ENCODE peak calls at places on chromosomes 2 and 18, in nine cellular contexts. One of them, this sample, is unnamed.

GRCh38 chr18:31162825-31163435 is at the start of gene DSC1:
- DNase-seq in CD8-positive, alpha-beta memory T cell: peak; percentile 66
- DNase-seq in DND-41: no peak
- DNase-seq in fibroblast of lung: no peak
- DNase-seq in foreskin fibroblast: no peak
- DNase-seq in psoas muscle: no peak
- DNase-seq in WERI-Rb-1: no peak
- DNase-seq in mammary epithelial cell: no peak
- DNase-seq in right lobe of liver: no peak
- DNase-seq in this sample: no peak

GRCh38 chr2:7792031-7792651 is 874.9 kb downstream of the RNF144A start:
- DNase-seq in CD8-positive, alpha-beta memory T cell: no peak
- DNase-seq in DND-41: no peak
- DNase-seq in fibroblast of lung: peak; percentile 6
- DNase-seq in foreskin fibroblast: no peak
- DNase-seq in psoas muscle: no peak
- DNase-seq in WERI-Rb-1: no peak
- DNase-seq in mammary epithelial cell: no peak
- DNase-seq in right lobe of liver: peak; percentile 83
- DNase-seq in this sample: no peak

GRCh38 chr2:101617188-101617587 is 80.3 kb upstream of the MAP4K4 start:
- DNase-seq in CD8-positive, alpha-beta memory T cell: no peak
- DNase-seq in DND-41: no peak
- DNase-seq in fibroblast of lung: peak; percentile 90
- DNase-seq in foreskin fibroblast: peak; percentile 60
- DNase-seq in psoas muscle: no peak
- DNase-seq in WERI-Rb-1: no peak
- DNase-seq in mammary epithelial cell: peak; percentile 27
- DNase-seq in right lobe of liver: no peak
- DNase-seq in this sample: no peak

GRCh38 chr2:225108805-225109204 is 66.5 kb upstream of the DOCK10 start:
- DNase-seq in CD8-positive, alpha-beta memory T cell: no peak
- DNase-seq in DND-41: no peak
- DNase-seq in fibroblast of lung: no peak
- DNase-seq in foreskin fibroblast: no peak
- DNase-seq in psoas muscle: no peak
- DNase-seq in WERI-Rb-1: no peak
- DNase-seq in mammary epithelial cell: no peak
- DNase-seq in right lobe of liver: no peak
- DNase-seq in this sample: no peak

GRCh38 chr2:181680055-181680936 is at the start of gene NEUROD1:
- DNase-seq in CD8-positive, alpha-beta memory T cell: no peak
- DNase-seq in DND-41: no peak
- DNase-seq in fibroblast of lung: no peak
- DNase-seq in foreskin fibroblast: no peak
- DNase-seq in psoas muscle: no peak
- DNase-seq in WERI-Rb-1: peak; percentile 99
- DNase-seq in mammary epithelial cell: no peak
- DNase-seq in right lobe of liver: no peak
- DNase-seq in this sample: no peak

GRCh38 chr2:135727968-135728728 is 13.5 kb upstream of the UBXN4 start:
- DNase-seq in CD8-positive, alpha-beta memory T cell: no peak
- DNase-seq in DND-41: no peak
- DNase-seq in fibroblast of lung: no peak
- DNase-seq in foreskin fibroblast: no peak
- DNase-seq in psoas muscle: no peak
- DNase-seq in WERI-Rb-1: no peak
- DNase-seq in mammary epithelial cell: no peak
- DNase-seq in right lobe of liver: no peak
- DNase-seq in this sample: no peak

GRCh38 chr2:71100195-71100964 is 29.6 kb downstream of the MCEE start:
- DNase-seq in CD8-positive, alpha-beta memory T cell: peak; percentile 11
- DNase-seq in DND-41: peak; percentile 42
- DNase-seq in fibroblast of lung: peak; percentile 58
- DNase-seq in foreskin fibroblast: peak; percentile 37
- DNase-seq in psoas muscle: peak; percentile 66
- DNase-seq in WERI-Rb-1: peak; percentile 80
- DNase-seq in mammary epithelial cell: peak; percentile 48
- DNase-seq in right lobe of liver: peak; percentile 51
- DNase-seq in this sample: peak; percentile 47

GRCh38 chr2:221554769-221555510 is 17.2 kb downstream of the EPHA4 start:
- DNase-seq in CD8-positive, alpha-beta memory T cell: no peak
- DNase-seq in DND-41: no peak
- DNase-seq in fibroblast of lung: peak; percentile 64
- DNase-seq in foreskin fibroblast: no peak
- DNase-seq in psoas muscle: no peak
- DNase-seq in WERI-Rb-1: no peak
- DNase-seq in mammary epithelial cell: no peak
- DNase-seq in right lobe of liver: no peak
- DNase-seq in this sample: no peak

GRCh38 chr2:28004086-28004485 is 113.6 kb downstream of the BABAM2 start:
- DNase-seq in CD8-positive, alpha-beta memory T cell: no peak
- DNase-seq in DND-41: peak; percentile 26
- DNase-seq in fibroblast of lung: peak; percentile 96
- DNase-seq in foreskin fibroblast: peak; percentile 69
- DNase-seq in psoas muscle: no peak
- DNase-seq in WERI-Rb-1: no peak
- DNase-seq in mammary epithelial cell: peak; percentile 76
- DNase-seq in right lobe of liver: no peak
- DNase-seq in this sample: no peak

GRCh38 chr2:17830053-17831034 is 14.1 kb downstream of the MSGN1 start:
- DNase-seq in CD8-positive, alpha-beta memory T cell: peak; percentile 2
- DNase-seq in DND-41: no peak
- DNase-seq in fibroblast of lung: peak; percentile 69
- DNase-seq in foreskin fibroblast: peak; percentile 44
- DNase-seq in psoas muscle: peak; percentile 85
- DNase-seq in WERI-Rb-1: peak; percentile 97
- DNase-seq in mammary epithelial cell: peak; percentile 69
- DNase-seq in right lobe of liver: peak; percentile 73
- DNase-seq in this sample: peak; percentile 59

GRCh38 chr2:191617589-191617988 is 60.3 kb upstream of the NABP1 start:
- DNase-seq in CD8-positive, alpha-beta memory T cell: peak; percentile 80
- DNase-seq in DND-41: peak; percentile 67
- DNase-seq in fibroblast of lung: no peak
- DNase-seq in foreskin fibroblast: no peak
- DNase-seq in psoas muscle: no peak
- DNase-seq in WERI-Rb-1: no peak
- DNase-seq in mammary epithelial cell: no peak
- DNase-seq in right lobe of liver: no peak
- DNase-seq in this sample: peak; percentile 81

DNA sequence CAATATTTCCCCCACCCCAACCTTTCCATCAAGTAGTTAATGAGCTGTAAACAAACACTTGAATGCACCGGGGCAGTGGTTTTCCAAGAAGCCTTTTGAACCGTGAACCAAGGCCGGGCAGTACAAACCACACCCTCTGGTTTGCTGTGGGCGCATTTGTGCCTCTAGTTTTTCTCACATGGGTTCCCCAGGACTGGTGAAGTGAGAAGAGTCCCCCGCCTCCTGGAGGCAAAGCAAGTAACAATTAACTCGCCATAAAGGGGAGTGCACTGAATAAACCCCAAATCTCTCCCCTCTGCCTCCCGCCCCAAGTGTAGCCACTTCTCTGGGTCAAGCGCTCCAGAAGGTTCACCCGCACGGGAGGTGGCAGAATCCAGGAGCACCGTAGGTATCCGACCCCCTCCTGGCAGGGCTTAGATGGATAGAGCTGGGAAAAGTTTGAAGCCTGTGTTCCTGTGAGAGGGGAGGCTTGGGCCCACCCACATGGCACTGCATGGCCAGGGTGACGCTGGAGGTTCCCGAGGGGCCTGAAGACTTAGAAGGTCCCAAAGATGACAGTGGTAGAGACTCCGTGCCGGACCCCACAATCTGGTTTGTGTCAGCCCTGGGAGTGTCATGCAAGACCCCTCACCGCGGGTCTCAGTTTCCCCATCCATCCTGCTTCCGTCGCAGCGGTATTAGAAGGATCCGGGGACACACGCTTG is 182.2 kb downstream of the SMAD2 start:
- DNase-seq in CD8-positive, alpha-beta memory T cell: no peak
- DNase-seq in DND-41: no peak
- DNase-seq in fibroblast of lung: no peak
- DNase-seq in foreskin fibroblast: no peak
- DNase-seq in psoas muscle: no peak
- DNase-seq in WERI-Rb-1: no peak
- DNase-seq in mammary epithelial cell: no peak
- DNase-seq in right lobe of liver: no peak
- DNase-seq in this sample: no peak
- H3K4me3 ChIP-seq in CD8-positive, alpha-beta memory T cell: no peak overlapping the region
- H3K4me3 ChIP-seq in DND-41: no peak overlapping the region
- H3K4me3 ChIP-seq in fibroblast of lung: no peak overlapping the region
- H3K4me3 ChIP-seq in foreskin fibroblast: no peak overlapping the region
- H3K4me3 ChIP-seq in psoas muscle: peak overlapping the region; percentile 54
- H3K4me3 ChIP-seq in WERI-Rb-1: peak overlapping the region; percentile 54
- H3K4me3 ChIP-seq in mammary epithelial cell: no peak overlapping the region
- H3K4me3 ChIP-seq in right lobe of liver: no peak overlapping the region
- H3K4me3 ChIP-seq in this sample: no peak overlapping the region

GRCh38 chr2:60469918-60470317 is 83.5 kb downstream of the BCL11A start:
- DNase-seq in CD8-positive, alpha-beta memory T cell: no peak
- DNase-seq in DND-41: no peak
- DNase-seq in fibroblast of lung: no peak
- DNase-seq in foreskin fibroblast: no peak
- DNase-seq in psoas muscle: no peak
- DNase-seq in WERI-Rb-1: no peak
- DNase-seq in mammary epithelial cell: no peak
- DNase-seq in right lobe of liver: no peak
- DNase-seq in this sample: no peak
- H3K4me3 ChIP-seq in CD8-positive, alpha-beta memory T cell: no peak overlapping the region
- H3K4me3 ChIP-seq in DND-41: no peak overlapping the region
- H3K4me3 ChIP-seq in fibroblast of lung: no peak overlapping the region
- H3K4me3 ChIP-seq in foreskin fibroblast: no peak overlapping the region
- H3K4me3 ChIP-seq in psoas muscle: no peak overlapping the region
- H3K4me3 ChIP-seq in WERI-Rb-1: no peak overlapping the region
- H3K4me3 ChIP-seq in mammary epithelial cell: no peak overlapping the region
- H3K4me3 ChIP-seq in right lobe of liver: no peak overlapping the region
- H3K4me3 ChIP-seq in this sample: no peak overlapping the region

DNA sequence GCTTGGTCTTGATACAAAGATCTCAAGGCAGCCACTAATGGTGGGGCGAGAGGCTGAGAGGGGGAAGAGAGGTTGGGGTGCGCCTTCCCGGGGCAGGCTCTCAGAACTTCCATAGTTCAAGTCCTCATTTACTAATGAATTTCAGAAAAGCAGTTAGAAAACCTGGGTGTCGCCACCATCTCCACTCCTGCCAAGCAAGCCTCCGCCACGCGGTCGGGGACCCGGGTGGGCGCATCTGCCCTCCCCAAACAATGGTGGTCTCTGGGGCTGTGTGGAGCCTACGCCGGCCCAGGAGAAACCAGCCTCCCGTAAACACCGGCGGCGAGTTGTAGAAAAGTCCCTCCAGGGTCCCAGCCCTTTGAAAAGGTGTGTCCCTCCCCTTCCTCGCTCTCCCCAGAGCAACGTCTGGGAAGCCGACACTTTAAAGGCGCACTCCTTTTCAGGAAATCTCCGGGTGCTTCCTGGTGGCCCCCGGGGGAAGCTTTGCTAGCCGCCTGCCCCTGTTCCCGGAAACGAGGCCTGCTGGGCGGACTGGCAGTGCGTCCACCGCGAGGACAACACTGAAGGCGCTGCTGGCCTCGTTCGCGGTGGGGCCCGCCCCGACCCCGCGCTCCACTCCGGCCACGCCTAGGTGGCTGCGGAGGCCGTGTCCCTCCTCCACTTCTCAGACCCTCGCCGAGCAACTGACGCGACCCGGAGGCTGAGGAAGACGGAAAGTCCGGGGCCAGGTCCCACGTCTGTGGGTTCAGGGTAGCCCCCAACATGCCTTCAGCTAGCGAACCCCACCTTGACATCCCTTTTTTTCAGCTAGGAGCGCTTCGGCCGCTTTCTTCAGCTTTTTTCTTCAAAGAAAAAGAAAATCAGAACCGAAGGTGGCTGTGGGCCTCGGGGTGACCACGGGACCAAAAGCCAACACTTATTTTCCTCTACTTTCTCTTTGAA is 16.8 kb downstream of the EVX2 start:
- DNase-seq in CD8-positive, alpha-beta memory T cell: no peak
- DNase-seq in DND-41: no peak
- DNase-seq in fibroblast of lung: no peak
- DNase-seq in foreskin fibroblast: no peak
- DNase-seq in psoas muscle: no peak
- DNase-seq in WERI-Rb-1: no peak
- DNase-seq in mammary epithelial cell: no peak
- DNase-seq in right lobe of liver: no peak
- DNase-seq in this sample: no peak
- H3K4me3 ChIP-seq in CD8-positive, alpha-beta memory T cell: no peak overlapping the region
- H3K4me3 ChIP-seq in DND-41: no peak overlapping the region
- H3K4me3 ChIP-seq in fibroblast of lung: no peak overlapping the region
- H3K4me3 ChIP-seq in foreskin fibroblast: no peak overlapping the region
- H3K4me3 ChIP-seq in psoas muscle: peak overlapping the region; percentile 61
- H3K4me3 ChIP-seq in WERI-Rb-1: no peak overlapping the region
- H3K4me3 ChIP-seq in mammary epithelial cell: no peak overlapping the region
- H3K4me3 ChIP-seq in right lobe of liver: peak overlapping the region; percentile 29
- H3K4me3 ChIP-seq in this sample: no peak overlapping the region

GRCh38 chr18:55232506-55232905 is 273.2 kb upstream of the CCDC68 start:
- DNase-seq in CD8-positive, alpha-beta memory T cell: no peak
- DNase-seq in DND-41: no peak
- DNase-seq in fibroblast of lung: no peak
- DNase-seq in foreskin fibroblast: no peak
- DNase-seq in psoas muscle: no peak
- DNase-seq in WERI-Rb-1: no peak
- DNase-seq in mammary epithelial cell: no peak
- DNase-seq in right lobe of liver: no peak
- DNase-seq in this sample: no peak

GRCh38 chr18:55236150-55236931 is 277.1 kb upstream of the CCDC68 start:
- DNase-seq in CD8-positive, alpha-beta memory T cell: no peak
- DNase-seq in DND-41: no peak
- DNase-seq in fibroblast of lung: peak; percentile 62
- DNase-seq in foreskin fibroblast: no peak
- DNase-seq in psoas muscle: no peak
- DNase-seq in WERI-Rb-1: no peak
- DNase-seq in mammary epithelial cell: no peak
- DNase-seq in right lobe of liver: no peak
- DNase-seq in this sample: no peak

GRCh38 chr18:55233850-55234249 is 274.6 kb upstream of the CCDC68 start:
- DNase-seq in CD8-positive, alpha-beta memory T cell: no peak
- DNase-seq in DND-41: no peak
- DNase-seq in fibroblast of lung: peak; percentile 72
- DNase-seq in foreskin fibroblast: peak; percentile 59
- DNase-seq in psoas muscle: no peak
- DNase-seq in WERI-Rb-1: no peak
- DNase-seq in mammary epithelial cell: no peak
- DNase-seq in right lobe of liver: no peak
- DNase-seq in this sample: no peak

GRCh38 chr18:55234366-55235093 is 275.3 kb upstream of the CCDC68 start:
- DNase-seq in CD8-positive, alpha-beta memory T cell: no peak
- DNase-seq in DND-41: peak; percentile 71
- DNase-seq in fibroblast of lung: peak; percentile 71
- DNase-seq in foreskin fibroblast: peak; percentile 66
- DNase-seq in psoas muscle: peak; percentile 80
- DNase-seq in WERI-Rb-1: peak; percentile 87
- DNase-seq in mammary epithelial cell: peak; percentile 70
- DNase-seq in right lobe of liver: peak; percentile 60
- DNase-seq in this sample: peak; percentile 64

DNA sequence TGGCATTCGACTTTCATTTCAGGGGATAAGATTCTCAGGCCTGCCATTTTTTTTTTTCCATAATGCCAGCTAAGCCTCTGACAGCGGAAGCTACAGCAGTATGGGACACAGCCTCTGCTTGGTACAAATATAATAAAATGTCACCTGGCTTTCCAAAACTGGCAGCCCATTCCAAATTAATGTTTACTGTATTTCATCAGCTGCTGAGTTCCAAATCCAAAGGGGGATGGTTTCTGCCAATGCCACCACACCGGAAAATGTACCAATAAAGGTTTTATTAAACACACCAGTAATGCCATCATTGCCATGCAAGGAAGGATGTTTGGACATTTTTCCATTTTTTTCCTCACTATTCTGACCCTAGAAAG is 275.8 kb upstream of the CCDC68 start:
- DNase-seq in CD8-positive, alpha-beta memory T cell: no peak
- DNase-seq in DND-41: no peak
- DNase-seq in fibroblast of lung: no peak
- DNase-seq in foreskin fibroblast: no peak
- DNase-seq in psoas muscle: no peak
- DNase-seq in WERI-Rb-1: no peak
- DNase-seq in mammary epithelial cell: no peak
- DNase-seq in right lobe of liver: no peak
- DNase-seq in this sample: no peak
- H3K4me3 ChIP-seq in CD8-positive, alpha-beta memory T cell: no peak overlapping the region
- H3K4me3 ChIP-seq in DND-41: no peak overlapping the region
- H3K4me3 ChIP-seq in fibroblast of lung: no peak overlapping the region
- H3K4me3 ChIP-seq in foreskin fibroblast: no peak overlapping the region
- H3K4me3 ChIP-seq in psoas muscle: no peak overlapping the region
- H3K4me3 ChIP-seq in WERI-Rb-1: peak overlapping the region; percentile 35
- H3K4me3 ChIP-seq in mammary epithelial cell: no peak overlapping the region
- H3K4me3 ChIP-seq in right lobe of liver: peak overlapping the region; percentile 5
- H3K4me3 ChIP-seq in this sample: no peak overlapping the region

This sample was measured in CD4-positive, CD25-positive, alpha-beta regulatory T cell.